ENCODE peak calls at places on chromosome 18, in four cellular contexts. One of them, this sample, is unnamed.

GRCh38 chr18:33817096-33817495 is 239.1 kb downstream of the ASXL3 start:
- DNase-seq in left lung: no peak
- DNase-seq in uterus: no peak
- DNase-seq in HFFc6: no peak
- DNase-seq in this sample: no peak

GRCh38 chr18:31684279-31685096 is at the start of gene B4GALT6:
- DNase-seq in left lung: peak
- DNase-seq in HFFc6: no peak
- DNase-seq in uterus: no peak
- DNase-seq in this sample: peak

GRCh38 chr18:13376841-13377351 is 158.3 kb downstream of the LDLRAD4 start:
- DNase-seq in uterus: no peak
- DNase-seq in left lung: no peak
- DNase-seq in HFFc6: no peak
- DNase-seq in this sample: no peak

GRCh38 chr18:49625021-49625691 is 63.3 kb downstream of the LIPG start:
- DNase-seq in uterus: no peak
- DNase-seq in HFFc6: no peak
- DNase-seq in left lung: no peak
- DNase-seq in this sample: no peak

GRCh38 chr18:47893047-47893446 is 37.4 kb downstream of the SMAD2 start:
- DNase-seq in uterus: no peak
- DNase-seq in left lung: no peak
- DNase-seq in HFFc6: no peak
- DNase-seq in this sample: no peak

GRCh38 chr18:76592981-76593381 is 97.9 kb upstream of the ZNF516 start:
- DNase-seq in left lung: no peak
- DNase-seq in uterus: no peak
- DNase-seq in HFFc6: no peak
- DNase-seq in this sample: no peak

GRCh38 chr18:7272268-7273049 is 41.6 kb downstream of the LRRC30 start:
- DNase-seq in uterus: peak
- DNase-seq in HFFc6: peak
- DNase-seq in left lung: peak
- DNase-seq in this sample: no peak

GRCh38 chr18:9209230-9209629 is 72.6 kb downstream of the ANKRD12 start:
- DNase-seq in uterus: no peak
- DNase-seq in HFFc6: no peak
- DNase-seq in left lung: no peak
- DNase-seq in this sample: no peak

GRCh38 chr18:24964213-24964612 is 387.8 kb downstream of the ZNF521 start:
- DNase-seq in uterus: no peak
- DNase-seq in left lung: no peak
- DNase-seq in HFFc6: no peak
- DNase-seq in this sample: no peak

GRCh38 chr18:50748243-50749229 is 71.3 kb downstream of the MRO start:
- DNase-seq in uterus: no peak
- DNase-seq in left lung: no peak
- DNase-seq in HFFc6: no peak
- DNase-seq in this sample: no peak

GRCh38 chr18:72427721-72428120 is 116.4 kb downstream of the CBLN2 start:
- DNase-seq in left lung: no peak
- DNase-seq in uterus: no peak
- DNase-seq in HFFc6: no peak
- DNase-seq in this sample: no peak

GRCh38 chr18:46211816-46212215 is 107.6 kb downstream of the HAUS1 start:
- DNase-seq in uterus: no peak
- DNase-seq in HFFc6: no peak
- DNase-seq in left lung: no peak
- DNase-seq in this sample: no peak

GRCh38 chr18:73787316-73787715 is 360.3 kb downstream of the FBXO15 start:
- DNase-seq in uterus: no peak
- DNase-seq in HFFc6: no peak
- DNase-seq in left lung: no peak
- DNase-seq in this sample: no peak

GRCh38 chr18:5285326-5285725 is 10.2 kb downstream of the ZBTB14 start:
- DNase-seq in left lung: no peak
- DNase-seq in uterus: no peak
- DNase-seq in HFFc6: no peak
- DNase-seq in this sample: no peak

GRCh38 chr18:75581336-75582121 is 154.0 kb upstream of the SMIM21 start:
- DNase-seq in HFFc6: no peak
- DNase-seq in uterus: no peak
- DNase-seq in left lung: no peak
- DNase-seq in this sample: no peak

DNA sequence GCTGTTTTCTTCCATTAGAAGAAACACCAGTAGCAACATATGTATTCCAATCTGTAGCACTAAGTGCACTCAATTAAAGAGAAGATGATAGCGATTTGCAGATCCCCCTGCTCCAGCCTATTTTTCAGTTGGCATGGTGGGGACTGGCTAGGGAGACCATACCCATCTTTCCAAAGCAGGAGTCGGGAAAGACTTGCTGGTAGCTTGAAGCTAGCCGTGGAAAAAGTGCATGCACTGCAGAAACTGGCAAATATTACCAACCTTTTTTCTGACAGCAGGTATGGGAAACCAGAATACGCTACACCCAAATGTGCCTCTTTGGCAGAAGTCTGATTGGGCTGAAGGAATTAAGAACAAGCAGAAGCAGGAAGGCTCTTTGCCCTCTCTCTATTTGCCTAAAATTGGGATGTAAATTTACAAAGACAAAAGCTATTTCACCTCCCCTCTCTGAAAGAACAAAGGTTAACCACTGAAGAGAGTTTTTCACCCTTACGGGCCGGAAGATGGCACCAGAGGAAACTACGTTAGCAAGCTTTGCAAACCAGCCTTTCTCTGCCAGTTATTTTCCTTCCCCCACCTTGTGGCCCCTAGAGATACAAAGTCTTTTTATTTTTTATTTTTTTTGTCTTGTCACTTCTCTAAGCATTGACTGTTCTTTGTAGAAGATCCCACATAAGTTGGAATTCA is 273.1 kb downstream of the DLGAP1 start:
- DNase-seq in HFFc6: no peak
- DNase-seq in uterus: no peak
- DNase-seq in left lung: no peak
- DNase-seq in this sample: no peak
- TF ChIP-seq CTCF in HFFc6: no peak
- TF ChIP-seq CTCF in uterus: no peak
- TF ChIP-seq CTCF in left lung: no peak
- TF ChIP-seq CTCF in this sample: no peak

DNA sequence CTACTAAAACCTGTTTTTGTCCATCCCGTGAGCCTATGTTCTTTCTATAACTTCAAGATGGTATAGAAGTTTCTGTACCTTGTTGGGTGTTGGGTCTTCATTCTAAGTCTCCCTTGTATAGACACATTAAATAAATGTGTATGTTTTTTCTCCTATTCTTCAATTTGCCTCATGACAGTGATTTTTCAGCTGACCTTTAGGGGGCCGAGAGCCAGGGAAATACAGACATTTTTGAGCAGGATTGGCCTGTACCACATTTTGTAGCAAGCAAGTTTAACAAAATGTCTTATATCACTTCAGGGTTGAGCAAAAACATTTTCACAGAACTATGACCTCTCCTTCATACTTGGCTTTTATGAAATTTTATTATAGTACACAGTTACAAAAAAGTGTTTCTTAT is 495.4 kb upstream of the CDH7 start:
- DNase-seq in left lung: no peak
- DNase-seq in HFFc6: no peak
- DNase-seq in uterus: no peak
- DNase-seq in this sample: no peak
- TF ChIP-seq CTCF in left lung: no peak
- TF ChIP-seq CTCF in HFFc6: no peak
- TF ChIP-seq CTCF in uterus: no peak
- TF ChIP-seq CTCF in this sample: no peak

DNA sequence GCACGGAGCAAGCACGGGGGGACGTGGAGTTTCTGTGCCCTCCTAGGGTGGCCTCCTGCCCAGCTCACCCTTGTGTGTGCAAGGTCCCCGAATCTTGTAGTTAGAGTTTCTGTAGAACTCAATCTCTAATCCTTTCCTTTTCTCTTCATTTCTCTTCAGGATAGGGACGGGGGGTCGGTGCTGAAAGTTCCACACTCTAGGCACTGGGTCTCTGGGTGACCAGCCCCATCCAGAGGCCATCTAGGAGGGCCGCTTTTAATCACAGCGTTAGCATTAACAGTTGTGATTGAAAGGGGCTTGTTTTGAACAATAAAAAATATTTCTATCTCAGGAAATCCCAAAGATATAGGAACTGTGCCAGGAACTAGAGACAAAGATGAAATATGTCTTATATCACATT is 10.5 kb downstream of the SOCS6 start:
- DNase-seq in uterus: no peak
- DNase-seq in HFFc6: no peak
- DNase-seq in left lung: no peak
- DNase-seq in this sample: no peak
- TF ChIP-seq CTCF in uterus: no peak
- TF ChIP-seq CTCF in HFFc6: no peak
- TF ChIP-seq CTCF in left lung: no peak
- TF ChIP-seq CTCF in this sample: no peak

GRCh38 chr18:79935098-79935480 is 16.4 kb downstream of the SLC66A2 start:
- DNase-seq in HFFc6: no peak
- DNase-seq in left lung: peak
- DNase-seq in uterus: peak
- DNase-seq in this sample: no peak

GRCh38 chr18:79935925-79936324 is 15.5 kb downstream of the SLC66A2 start:
- DNase-seq in uterus: no peak
- DNase-seq in HFFc6: no peak
- DNase-seq in left lung: peak
- DNase-seq in this sample: no peak

GRCh38 chr18:79933765-79934164 is 17.7 kb downstream of the SLC66A2 start:
- DNase-seq in uterus: peak
- DNase-seq in HFFc6: peak
- DNase-seq in left lung: peak
- DNase-seq in this sample: no peak

GRCh38 chr18:79935499-79935898 is 16.0 kb downstream of the SLC66A2 start:
- DNase-seq in HFFc6: no peak
- DNase-seq in left lung: peak
- DNase-seq in uterus: no peak
- DNase-seq in this sample: no peak

GRCh38 chr18:79934311-79935097 is 16.9 kb downstream of the SLC66A2 start:
- DNase-seq in uterus: peak
- DNase-seq in left lung: peak
- DNase-seq in HFFc6: no peak
- DNase-seq in this sample: no peak
- TF ChIP-seq CTCF in uterus: no peak
- TF ChIP-seq CTCF in left lung: no peak
- TF ChIP-seq CTCF in HFFc6: no peak
- TF ChIP-seq CTCF in this sample: no peak